ENCODE peak calls at places on chromosomes 16 and 17, in four cellular contexts. P is A549; M is activated naive CD4-positive, alpha-beta T cell; X is IMR-90. K is an unnamed sample.

GRCh38 chr17:74779948-74780400 is 3.8 kb upstream of the NAT9 start:
- DNase-seq in X (no peak), M (peak; percentile 30), P (no peak), K (no peak)

GRCh38 chr17:40361063-40361924 is 3.2 kb downstream of the GJD3 start:
- DNase-seq in P (no peak), M (no peak), X (no peak), K (no peak)

GRCh38 chr17:59101178-59101577 is 5.5 kb downstream of the TRIM37 start:
- DNase-seq in P (no peak), M (no peak), X (no peak), K (no peak)

GRCh38 chr16:1525871-1526607 is 7.4 kb upstream of the TMEM204 start:
- DNase-seq in P (no peak), X (no peak), M (no peak), K (no peak)

GRCh38 chr17:78717431-78717980 is 64.6 kb downstream of the CYTH1 start:
- DNase-seq in P (peak; percentile 74), M (no peak), X (peak; percentile 26), K (peak; percentile 88)

GRCh38 chr17:2777242-2777867 is 18.9 kb upstream of the RAP1GAP2 start:
- DNase-seq in M (no peak), X (no peak), P (no peak), K (peak; percentile 27)

GRCh38 chr16:85352221-85352620 is 239.9 kb upstream of the CIBAR2 start:
- DNase-seq in X (no peak), P (no peak), M (no peak), K (peak; percentile 43)

GRCh38 chr17:79786930-79787643 is 9.1 kb downstream of the CBX2 start:
- DNase-seq in X (no peak), M (no peak), P (no peak), K (no peak)

GRCh38 chr16:30609002-30609927 is 924 bp downstream of the ZNF689 start:
- DNase-seq in X (peak; percentile 23), P (peak; percentile 51), M (peak; percentile 38), K (peak; percentile 75)

GRCh38 chr16:50591800-50592771 is 43.9 kb downstream of the NKD1 start:
- DNase-seq in P (no peak), X (no peak), M (no peak), K (peak; percentile 74)

GRCh38 chr17:44972953-44973352 is 4.8 kb upstream of the C1QL1 start:
- DNase-seq in M (no peak), X (peak; percentile 31), P (no peak), K (no peak)

GRCh38 chr16:29757950-29758466 is 12.2 kb upstream of the C16orf54 start:
- DNase-seq in P (no peak), X (peak; percentile 77), M (no peak), K (no peak)

GRCh38 chr17:57889892-57890856 is 40.3 kb upstream of the MRPS23 start:
- DNase-seq in M (no peak), X (peak; percentile 86), P (peak; percentile 83), K (peak; percentile 80)

K was measured in NCI-H69.